ENCODE peak calls at places on chromosomes 16 and 17, in seven cellular contexts. P, Z, X, M, G, T and J are unnamed samples.

GRCh38 chr17:79213305-79213704 is 138.7 kb downstream of the ENGASE start:
- DNase-seq in P (no peak), Z (no peak), X (no peak), M (no peak), G (no peak), T (no peak), J (no peak)

GRCh38 chr16:87032554-87032953 is 284.6 kb downstream of the C16orf95 start:
- DNase-seq in P (no peak), Z (no peak), X (no peak), M (no peak), G (no peak), T (no peak), J (no peak)

GRCh38 chr16:87344931-87345631 is 27.9 kb upstream of the C16orf95 start:
- DNase-seq in P (no peak), Z (peak), X (peak), M (no peak), G (peak), T (peak), J (no peak)

GRCh38 chr17:43383826-43384475 is 14.8 kb upstream of the ARL4D start:
- DNase-seq in P (no peak), Z (no peak), X (no peak), M (no peak), G (no peak), T (no peak), J (no peak)

GRCh38 chr16:49556252-49557069 is 182.9 kb downstream of the C16orf78 start:
- DNase-seq in P (no peak), Z (no peak), X (no peak), M (no peak), G (no peak), T (peak), J (no peak)

GRCh38 chr17:45639297-45639849 is 144.7 kb upstream of the CRHR1 start:
- DNase-seq in P (no peak), Z (no peak), X (no peak), M (no peak), G (no peak), T (no peak), J (no peak)

GRCh38 chr17:419073-419735 is 66.6 kb upstream of the RPH3AL start:
- DNase-seq in P (no peak), Z (peak), X (no peak), M (no peak), G (no peak), T (no peak), J (no peak)

GRCh38 chr17:17681744-17682292 is 560 bp downstream of the RAI1 start:
- DNase-seq in P (peak), Z (peak), X (no peak), M (no peak), G (peak), T (no peak), J (no peak)

GRCh38 chr17:79188048-79188447 is 113.4 kb downstream of the ENGASE start:
- DNase-seq in P (no peak), Z (no peak), X (no peak), M (no peak), G (no peak), T (peak), J (no peak)

GRCh38 chr17:63764701-63765100 is 8.7 kb downstream of the CCDC47 start:
- DNase-seq in P (no peak), Z (no peak), X (no peak), M (no peak), G (no peak), T (no peak), J (no peak)

GRCh38 chr17:42775534-42776098 is 2.4 kb downstream of the VPS25 start:
- DNase-seq in P (no peak), Z (no peak), X (no peak), M (no peak), G (no peak), T (peak), J (no peak)

GRCh38 chr17:43832976-43833829 is at the start of gene MPP3:
- DNase-seq in P (peak), Z (peak), X (peak), M (peak), G (peak), T (peak), J (no peak)

GRCh38 chr17:30921544-30922196 is at the start of gene ADAP2:
- DNase-seq in P (no peak), Z (no peak), X (peak), M (no peak), G (no peak), T (peak), J (no peak)

GRCh38 chr16:31428277-31428597 is at the start of gene COX6A2:
- DNase-seq in P (no peak), Z (no peak), X (no peak), M (no peak), G (no peak), T (no peak), J (no peak)

GRCh38 chr17:42118545-42118944 is 2.6 kb downstream of the KAT2A start:
- DNase-seq in P (no peak), Z (peak), X (peak), M (no peak), G (peak), T (peak), J (no peak)

GRCh38 chr17:76273923-76274558 is 8.9 kb downstream of the UBALD2 start:
- DNase-seq in P (no peak), Z (no peak), X (no peak), M (no peak), G (no peak), T (no peak), J (no peak)

GRCh38 chr16:89150090-89150835 is 21.3 kb upstream of the CDH15 start:
- DNase-seq in P (no peak), Z (no peak), X (no peak), M (no peak), G (no peak), T (no peak), J (no peak)

GRCh38 chr16:84820305-84820684 is 510 bp downstream of the CRISPLD2 start:
- DNase-seq in P (no peak), Z (no peak), X (no peak), M (no peak), G (no peak), T (no peak), J (no peak)

GRCh38 chr17:48064638-48065037 is 16.5 kb downstream of the NFE2L1 start:
- DNase-seq in P (no peak), Z (no peak), X (no peak), M (no peak), G (no peak), T (no peak), J (no peak)

GRCh38 chr16:70490261-70490660 is 33.1 kb downstream of the COG4 start:
- DNase-seq in P (no peak), Z (no peak), X (no peak), M (no peak), G (no peak), T (no peak), J (no peak)

GRCh38 chr16:78704421-78704820 is 605.0 kb downstream of the WWOX start:
- DNase-seq in P (no peak), Z (no peak), X (no peak), M (no peak), G (no peak), T (no peak), J (no peak)

GRCh38 chr16:4094138-4094773 is 22.0 kb downstream of the ADCY9 start:
- DNase-seq in P (no peak), Z (no peak), X (no peak), M (no peak), G (no peak), T (peak), J (no peak)

GRCh38 chr16:27405546-27406451 is 3.8 kb downstream of the IL21R start:
- DNase-seq in P (peak), Z (no peak), X (no peak), M (no peak), G (peak), T (no peak), J (no peak)